ENCODE peak calls at places on chromosomes 3 and 15, in ten cellular contexts. E is COR-L47; Z is nephron progenitor cell; G is lung; Q is lower leg skin; Y is stimulated activated CD4-positive, alpha-beta T cell treated with anti-CD3 and anti-CD28 coated beads, Interleukin-4, amount 100 ng/mL, for 4 hours; J is SW480; A is stimulated activated CD8-positive, alpha-beta memory T cell treated with anti-CD3 and anti-CD28 coated beads, Interleukin-4, amount 100 ng/mL, for 24 hours; N is stomach; D is hippocampal formation. M is an unnamed sample.

GRCh38 chr3:13866406-13866965 is 13.4 kb downstream of the WNT7A start:
- DNase-seq in E (peak), G (no peak), Y (peak), A (no peak), Z (no peak), D (no peak), Q (no peak), J (no peak), N (no peak), M (no peak)

GRCh38 chr3:7637694-7638093 is 776.8 kb downstream of the GRM7 start:
- DNase-seq in E (no peak), Q (no peak), Z (no peak), N (no peak), A (no peak), J (no peak), D (no peak), G (no peak), Y (no peak), M (no peak)

GRCh38 chr3:459376-459710 is 262.8 kb downstream of the CHL1 start:
- DNase-seq in Q (no peak), E (no peak), Z (no peak), D (no peak), N (no peak), G (no peak), A (no peak), Y (no peak), J (no peak), M (no peak)

GRCh38 chr3:57998366-57999283 is 9.6 kb upstream of the FLNB start:
- DNase-seq in Z (no peak), A (no peak), E (no peak), Y (no peak), G (no peak), D (no peak), Q (no peak), N (peak), J (peak), M (no peak)

GRCh38 chr15:68630205-68630555 is 51.4 kb downstream of the CORO2B start:
- DNase-seq in D (no peak), Z (no peak), E (no peak), Q (no peak), A (no peak), Y (no peak), N (no peak), G (no peak), J (no peak), M (no peak)

GRCh38 chr15:97684249-97684648 is 276.3 kb upstream of the ARRDC4 start:
- DNase-seq in Z (no peak), E (no peak), J (peak), G (no peak), D (no peak), Y (no peak), Q (no peak), A (no peak), N (no peak), M (no peak)

GRCh38 chr15:75210867-75211266 is 9.2 kb downstream of the C15orf39 start:
- DNase-seq in J (no peak), Z (no peak), E (no peak), D (no peak), Q (no peak), A (no peak), Y (no peak), N (no peak), G (no peak), M (no peak)

GRCh38 chr15:60830479-60830878 is 351.5 kb upstream of the ICE2 start:
- DNase-seq in Y (no peak), A (no peak), D (no peak), G (no peak), Q (no peak), Z (no peak), E (no peak), N (no peak), J (no peak), M (no peak)

GRCh38 chr3:17491601-17492000 is 250.8 kb downstream of the TBC1D5 start:
- DNase-seq in E (no peak), G (no peak), A (no peak), Y (no peak), J (no peak), D (no peak), Q (no peak), Z (no peak), N (no peak), M (no peak)

GRCh38 chr15:60477991-60478632 is 830 bp downstream of the ICE2 start:
- DNase-seq in D (no peak), N (no peak), A (no peak), E (no peak), Z (no peak), J (peak), G (no peak), Q (no peak), Y (no peak), M (no peak)

GRCh38 chr3:150543531-150543930 is 2.8 kb downstream of the SERP1 start:
- DNase-seq in G (no peak), N (no peak), E (no peak), A (no peak), Q (no peak), D (no peak), Z (no peak), Y (no peak), J (no peak), M (no peak)

GRCh38 chr3:113263020-113263419 is 51.7 kb downstream of the BOC start:
- DNase-seq in Q (peak), Y (no peak), N (no peak), G (no peak), J (no peak), A (no peak), E (no peak), D (no peak), Z (no peak), M (no peak)

GRCh38 chr3:142896201-142896755 is 7.4 kb upstream of the PCOLCE2 start:
- DNase-seq in J (peak), Y (no peak), G (no peak), A (no peak), Q (no peak), D (no peak), N (no peak), E (no peak), Z (no peak), M (no peak)

GRCh38 chr15:60584355-60585023 is 105.5 kb upstream of the ICE2 start:
- DNase-seq in Y (no peak), D (no peak), Q (no peak), A (no peak), E (no peak), J (no peak), N (no peak), G (no peak), Z (no peak), M (no peak)

GRCh38 chr15:75201609-75202250 is at the start of gene C15orf39:
- DNase-seq in G (peak), E (peak), J (peak), Z (peak), Y (peak), N (peak), Q (peak), A (peak), D (peak), M (peak)